ENCODE peak calls at places on chromosomes 1 and 21, in ten cellular contexts. U is transverse colon, J is HCT116, Y is A549, I is sigmoid colon, G is GM12878, N is lower leg skin, P is ovary, Z is H1, X is tibial nerve. B is an unnamed sample.

GRCh38 chr1:56258395-56258794 is 321.0 kb downstream of the PLPP3 start:
- DNase-seq in Y (no peak), P (no peak), N (no peak), I (no peak), Z (no peak), U (no peak), J (no peak), G (no peak), X (no peak), B (no peak)

GRCh38 chr1:199460933-199461332 is 566.6 kb upstream of the NR5A2 start:
- DNase-seq in X (peak; percentile 6), P (no peak), N (no peak), U (no peak), Z (no peak), J (no peak), Y (no peak), G (no peak), I (no peak), B (peak; percentile 30)

GRCh38 chr1:207049974-207050391 is 1.0 kb downstream of the YOD1 start:
- DNase-seq in X (peak; percentile 76), P (peak; percentile 37), N (no peak), Y (no peak), I (no peak), U (peak; percentile 72), J (no peak), Z (no peak), G (no peak), B (peak; percentile 71)

GRCh38 chr1:97247196-97247595 is 525.6 kb downstream of the PTBP2 start:
- DNase-seq in J (no peak), X (no peak), I (no peak), P (no peak), U (no peak), Z (no peak), G (no peak), Y (no peak), N (no peak), B (no peak)

GRCh38 chr1:18795002-18795689 is 64.3 kb downstream of the TAS1R2 start:
- DNase-seq in Z (no peak), I (no peak), N (no peak), P (no peak), U (no peak), G (no peak), J (no peak), X (no peak), Y (no peak), B (no peak)

GRCh38 chr1:21815724-21816311 is 3.8 kb downstream of the LDLRAD2 start:
- DNase-seq in Y (no peak), U (peak; percentile 17), X (no peak), I (peak; percentile 70), P (no peak), G (no peak), N (no peak), J (no peak), Z (no peak), B (no peak)

GRCh38 chr21:36250423-36251075 is 69.4 kb upstream of the MORC3 start:
- DNase-seq in Z (no peak), Y (no peak), N (no peak), U (no peak), G (no peak), X (no peak), J (no peak), I (no peak), P (no peak), B (no peak)

GRCh38 chr1:115284209-115284608 is 53.8 kb downstream of the NGF start:
- DNase-seq in X (peak; percentile 72), J (no peak), N (no peak), Y (no peak), P (no peak), Z (no peak), I (no peak), U (no peak), G (no peak), B (no peak)

GRCh38 chr1:219020386-219020785 is 153.3 kb upstream of the LYPLAL1 start:
- DNase-seq in U (no peak), Y (no peak), I (no peak), J (no peak), Z (no peak), G (no peak), N (no peak), P (no peak), X (no peak), B (no peak)

GRCh38 chr1:69737527-69738176 is 169.9 kb downstream of the LRRC7 start:
- DNase-seq in N (peak; percentile 32), Y (peak; percentile 2), I (no peak), U (no peak), J (peak; percentile 61), P (no peak), X (peak; percentile 45), G (peak; percentile 11), Z (no peak), B (peak; percentile 51)

GRCh38 chr1:24906760-24907490 is 23.2 kb downstream of the RUNX3 start:
- DNase-seq in N (no peak), X (no peak), G (no peak), U (peak; percentile 3), J (no peak), Y (no peak), P (no peak), I (peak; percentile 30), Z (no peak), B (no peak)

GRCh38 chr1:173860065-173860464 is 7.7 kb downstream of the GAS5 start:
- DNase-seq in Z (no peak), U (no peak), N (no peak), J (no peak), P (no peak), I (no peak), X (no peak), Y (no peak), G (no peak), B (no peak)
- TF ChIP-seq POLR2A in Z (peak; percentile 54), U (no peak), N (no peak), J (no peak), P (no peak), I (no peak), X (no peak), Y (no peak), G (no peak), B (no peak)

GRCh38 chr1:110555807-110556470 is 37.0 kb upstream of the KCNA10 start:
- DNase-seq in P (peak; percentile 49), G (no peak), J (no peak), I (no peak), N (no peak), X (peak; percentile 41), Y (no peak), U (no peak), Z (no peak), B (peak; percentile 25)
- H3K4me3 ChIP-seq in P (no peak overlapping the region), G (no peak overlapping the region), J (no peak overlapping the region), I (peak overlapping the region; percentile 52), N (no peak overlapping the region), X (peak overlapping the region; percentile 43), Y (peak overlapping the region; percentile 40), U (peak overlapping the region; percentile 26), Z (peak overlapping the region; percentile 57), B (no peak overlapping the region)

DNA sequence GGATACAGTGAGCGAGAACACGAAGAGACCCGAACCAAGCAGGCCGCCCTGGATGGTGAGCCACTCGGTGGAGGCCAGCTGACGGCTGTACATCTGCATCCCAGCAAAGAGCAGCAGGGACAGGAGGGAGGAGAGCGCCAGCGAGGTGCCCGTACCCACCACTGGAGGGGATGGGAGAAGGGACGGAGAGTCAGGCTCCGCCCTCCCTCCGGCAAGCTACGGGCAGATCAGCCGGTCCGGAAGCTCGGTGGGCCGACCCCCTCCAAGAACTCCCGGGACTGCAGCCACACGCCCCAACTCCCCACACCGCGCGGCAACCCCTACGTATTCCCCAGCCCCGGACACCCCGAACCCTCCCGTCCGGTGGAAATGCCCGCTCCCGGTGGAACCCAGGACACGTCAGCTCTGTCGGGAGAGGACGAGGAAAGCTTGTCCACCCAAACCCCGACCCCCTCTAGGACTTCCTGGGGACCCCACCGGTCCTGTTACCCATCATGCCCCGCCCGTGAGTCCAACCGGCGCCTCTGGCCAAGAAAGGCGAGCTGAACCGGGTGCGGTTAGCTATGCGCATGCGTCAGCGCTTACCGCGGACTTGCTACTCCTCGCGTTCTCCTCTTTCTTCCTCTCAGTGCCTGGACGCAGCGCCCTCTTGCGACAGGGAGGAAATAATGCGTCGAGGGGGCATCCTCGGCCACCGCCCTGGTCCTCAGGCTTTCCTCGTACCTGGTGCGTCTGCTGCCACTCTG is at the start of gene KRTCAP2:
- DNase-seq in Y (peak; percentile 97), J (peak; percentile 91), X (peak; percentile 82), Z (peak; percentile 94), G (peak; percentile 89), N (peak; percentile 93), P (peak; percentile 96), I (peak; percentile 98), U (peak; percentile 96), B (peak; percentile 96)
- TF ChIP-seq POLR2A in Y (peak; percentile 71), J (peak; percentile 48), X (peak; percentile 60), Z (peak; percentile 74), G (peak; percentile 86), N (no peak), P (peak; percentile 72), I (peak; percentile 53), U (peak; percentile 80), B (peak; percentile 72)

GRCh38 chr1:34794790-34795180 is 2.0 kb downstream of the GJA4 start:
- DNase-seq in Y (no peak), X (no peak), Z (no peak), N (no peak), P (no peak), J (no peak), U (no peak), G (no peak), I (no peak), B (no peak)

GRCh38 chr1:34794001-34794789 is 1.4 kb downstream of the GJA4 start:
- DNase-seq in Z (no peak), G (no peak), N (no peak), U (no peak), Y (no peak), I (no peak), X (no peak), P (no peak), J (no peak), B (no peak)

GRCh38 chr1:34792424-34792823 is 375 bp upstream of the GJA4 start:
- DNase-seq in G (no peak), I (no peak), Y (no peak), N (no peak), X (no peak), U (no peak), J (no peak), Z (no peak), P (no peak), B (no peak)

GRCh38 chr1:34790985-34791384 is 1.8 kb upstream of the GJA4 start:
- DNase-seq in U (no peak), J (no peak), I (no peak), P (no peak), N (no peak), G (no peak), Y (no peak), Z (no peak), X (no peak), B (no peak)

DNA sequence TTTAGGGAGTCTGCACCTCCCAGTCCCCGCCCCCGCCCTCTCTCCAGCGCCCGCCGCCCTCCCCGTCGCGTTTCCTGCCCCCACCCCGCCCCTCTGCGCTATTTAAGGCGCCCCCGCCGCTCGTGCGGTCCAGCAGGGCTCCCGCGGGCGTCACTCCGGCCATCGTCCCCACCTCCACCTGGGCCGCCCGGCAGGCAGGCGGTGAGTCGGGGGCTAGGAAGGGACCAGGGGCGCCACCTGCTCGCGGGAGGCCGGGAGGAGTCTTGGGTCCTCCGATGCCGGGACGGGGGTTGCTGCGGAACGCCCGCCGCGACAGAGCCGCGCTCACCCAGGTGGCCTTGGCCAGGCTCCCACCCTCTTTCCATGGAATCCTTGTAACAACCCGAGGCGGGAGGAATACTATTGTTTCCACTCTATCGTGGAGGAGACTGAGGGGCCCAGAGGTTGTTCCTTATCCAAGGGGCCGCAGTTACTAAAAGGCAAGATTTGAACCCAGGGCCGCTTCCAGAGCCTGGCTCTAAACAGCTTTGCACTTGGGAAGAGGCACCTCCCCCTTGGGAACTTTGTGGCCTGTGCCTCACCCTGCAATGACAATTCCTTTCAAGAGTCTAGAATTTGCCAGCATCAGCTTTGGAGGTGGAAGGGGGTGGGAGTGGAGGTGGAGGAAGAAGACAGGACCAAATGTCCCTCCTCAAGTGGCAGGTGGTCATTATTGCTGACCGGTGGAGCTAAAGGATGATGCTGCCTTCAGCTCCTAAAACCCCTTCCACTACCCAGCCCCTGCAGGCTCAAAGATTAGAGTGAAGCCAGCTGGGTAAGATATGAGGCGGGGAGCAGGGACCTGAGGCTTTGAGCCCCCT is at the start of gene GJA4:
- DNase-seq in Y (no peak), J (no peak), U (no peak), I (no peak), P (no peak), G (no peak), Z (no peak), X (no peak), N (no peak), B (no peak)
- H3K4me3 ChIP-seq in Y (no peak within 1 kb of the TSS), J (no peak within 1 kb of the TSS), U (peak within 1 kb of the TSS; percentile 8), I (peak within 1 kb of the TSS; percentile 27), P (peak within 1 kb of the TSS; percentile 26), G (no peak within 1 kb of the TSS), Z (peak within 1 kb of the TSS; percentile 63), X (peak within 1 kb of the TSS; percentile 18), N (no peak within 1 kb of the TSS), B (no peak within 1 kb of the TSS)

B was measured in body of pancreas.